ENCODE peak calls at places on chromosomes 13 and 19, in four cellular contexts. T is stimulated activated CD8-positive, alpha-beta memory T cell treated with anti-CD3 and anti-CD28 coated beads, Interleukin-7, amount 100 ng/mL, for 48 hours; L is Daoy; H is Right ventricle myocardium superior. N is an unnamed sample.

GRCh38 chr19:57389730-57390598 is at the start of gene ZNF548:
- DNase-seq in L (peak), H (peak), T (peak), N (peak)

GRCh38 chr13:112428704-112429103 is 52.5 kb downstream of the SPACA7 start:
- DNase-seq in L (no peak), T (no peak), H (no peak), N (no peak)

GRCh38 chr19:7408251-7408650 is 59.5 kb downstream of the ARHGEF18 start:
- DNase-seq in H (no peak), L (no peak), T (no peak), N (no peak)

GRCh38 chr19:13020002-13020414 is 24.7 kb downstream of the NFIX start:
- DNase-seq in H (no peak), T (no peak), L (no peak), N (no peak)

GRCh38 chr13:29948246-29948645 is 97.8 kb upstream of the UBL3 start:
- DNase-seq in H (no peak), L (no peak), T (no peak), N (no peak)

GRCh38 chr19:44552324-44552723 is 22.8 kb upstream of the CEACAM20 start:
- DNase-seq in L (peak), T (peak), H (no peak), N (no peak)

GRCh38 chr13:26502826-26503225 is 54.7 kb upstream of the WASF3 start:
- DNase-seq in T (no peak), H (no peak), L (peak), N (no peak)

GRCh38 chr19:47512183-47512947 is 2.5 kb downstream of the NAPA start:
- DNase-seq in L (no peak), T (no peak), H (no peak), N (no peak)

GRCh38 chr19:13027031-13027430 is 31.8 kb downstream of the NFIX start:
- DNase-seq in L (no peak), H (no peak), T (no peak), N (no peak)

GRCh38 chr19:2519482-2519881 is 43.6 kb downstream of the GADD45B start:
- DNase-seq in T (no peak), H (no peak), L (no peak), N (no peak)

GRCh38 chr19:11064831-11065303 is 24.4 kb upstream of the LDLR start:
- DNase-seq in L (no peak), T (no peak), H (no peak), N (no peak)

GRCh38 chr19:17045907-17046502 is 19.4 kb upstream of the CPAMD8 start:
- DNase-seq in T (no peak), L (no peak), H (no peak), N (no peak)

N was measured in GM12864.